ENCODE peak calls at places on chromosomes 2 and 18, in nine cellular contexts. One of them, this sample, is unnamed.

GRCh38 chr2:79114797-79115494 is 5.3 kb upstream of the REG1A start:
- DNase-seq in heart left ventricle: no peak
- DNase-seq in A549: no peak
- DNase-seq in GM12891: no peak
- DNase-seq in sigmoid colon: no peak
- DNase-seq in K562: no peak
- DNase-seq in transverse colon: no peak
- DNase-seq in tibial nerve: no peak
- DNase-seq in ovary: no peak
- DNase-seq in this sample: no peak

GRCh38 chr2:238945433-238946150 is 97.7 kb downstream of the TWIST2 start:
- DNase-seq in heart left ventricle: peak
- DNase-seq in A549: peak
- DNase-seq in GM12891: no peak
- DNase-seq in sigmoid colon: peak
- DNase-seq in K562: peak
- DNase-seq in transverse colon: peak
- DNase-seq in tibial nerve: peak
- DNase-seq in ovary: no peak
- DNase-seq in this sample: peak

GRCh38 chr2:237262838-237263771 is 150.9 kb downstream of the COL6A3 start:
- DNase-seq in heart left ventricle: no peak
- DNase-seq in A549: no peak
- DNase-seq in GM12891: no peak
- DNase-seq in sigmoid colon: no peak
- DNase-seq in K562: no peak
- DNase-seq in transverse colon: no peak
- DNase-seq in tibial nerve: no peak
- DNase-seq in ovary: no peak
- DNase-seq in this sample: no peak

GRCh38 chr2:11750422-11750821 is 4.0 kb downstream of the LPIN1 start:
- DNase-seq in heart left ventricle: no peak
- DNase-seq in A549: no peak
- DNase-seq in GM12891: no peak
- DNase-seq in sigmoid colon: no peak
- DNase-seq in K562: no peak
- DNase-seq in transverse colon: no peak
- DNase-seq in tibial nerve: no peak
- DNase-seq in ovary: no peak
- DNase-seq in this sample: no peak

GRCh38 chr2:214410918-214411554 is at the start of gene VWC2L:
- DNase-seq in heart left ventricle: peak
- DNase-seq in A549: peak
- DNase-seq in GM12891: no peak
- DNase-seq in sigmoid colon: no peak
- DNase-seq in K562: peak
- DNase-seq in transverse colon: peak
- DNase-seq in tibial nerve: peak
- DNase-seq in ovary: peak
- DNase-seq in this sample: peak

GRCh38 chr2:221896505-221897151 is 324.5 kb upstream of the EPHA4 start:
- DNase-seq in heart left ventricle: peak
- DNase-seq in A549: no peak
- DNase-seq in GM12891: no peak
- DNase-seq in sigmoid colon: no peak
- DNase-seq in K562: no peak
- DNase-seq in transverse colon: no peak
- DNase-seq in tibial nerve: no peak
- DNase-seq in ovary: no peak
- DNase-seq in this sample: peak

GRCh38 chr18:11857177-11857887 is 6.1 kb downstream of the CHMP1B start:
- DNase-seq in heart left ventricle: peak
- DNase-seq in A549: peak
- DNase-seq in GM12891: no peak
- DNase-seq in sigmoid colon: peak
- DNase-seq in K562: peak
- DNase-seq in transverse colon: peak
- DNase-seq in tibial nerve: peak
- DNase-seq in ovary: peak
- DNase-seq in this sample: peak

GRCh38 chr2:24182507-24182906 is 7.7 kb downstream of the FAM228A start:
- DNase-seq in heart left ventricle: no peak
- DNase-seq in A549: no peak
- DNase-seq in GM12891: no peak
- DNase-seq in sigmoid colon: no peak
- DNase-seq in K562: no peak
- DNase-seq in transverse colon: no peak
- DNase-seq in tibial nerve: no peak
- DNase-seq in ovary: no peak
- DNase-seq in this sample: no peak

DNA sequence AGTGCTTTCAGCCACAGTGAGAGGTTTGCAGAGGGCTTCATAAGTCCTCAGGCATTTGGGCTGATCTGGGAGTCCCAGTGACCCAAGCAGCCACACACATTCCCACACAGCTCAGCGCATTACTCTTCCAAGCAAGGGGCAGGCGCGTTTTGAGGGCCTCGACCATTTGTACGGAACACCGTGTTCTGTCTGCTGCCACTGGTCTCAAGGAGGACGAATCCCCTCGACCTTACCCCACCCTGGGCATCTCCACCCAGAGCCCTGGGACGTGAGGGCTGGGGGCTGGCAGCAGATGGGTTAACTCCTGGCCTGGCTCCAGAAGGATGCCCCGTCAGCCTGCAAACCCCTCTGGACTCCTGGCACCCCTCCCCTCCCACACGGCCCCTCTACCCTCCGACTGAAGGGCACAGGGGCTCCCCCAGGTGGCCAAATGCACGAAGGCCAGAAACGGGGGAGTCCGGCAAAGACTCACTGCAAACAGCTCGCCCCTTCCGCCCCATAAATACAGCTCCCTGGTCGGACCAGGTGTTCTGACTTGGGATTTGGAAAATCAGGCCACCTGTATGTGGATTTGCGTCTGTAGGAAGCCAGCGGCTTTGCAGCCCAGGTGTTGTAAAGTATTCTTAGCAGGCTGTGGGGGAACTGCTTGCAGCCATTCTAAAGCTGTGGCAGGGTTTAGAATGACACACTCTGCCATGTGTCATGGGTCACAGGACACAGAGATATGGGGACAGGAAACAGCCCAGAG is 33.6 kb upstream of the PTMA start:
- DNase-seq in heart left ventricle: peak
- DNase-seq in A549: peak
- DNase-seq in GM12891: no peak
- DNase-seq in sigmoid colon: peak
- DNase-seq in K562: peak
- DNase-seq in transverse colon: peak
- DNase-seq in tibial nerve: peak
- DNase-seq in ovary: peak
- DNase-seq in this sample: no peak
- TF ChIP-seq POLR2A in heart left ventricle: no peak
- TF ChIP-seq POLR2A in A549: no peak
- TF ChIP-seq POLR2A in GM12891: no peak
- TF ChIP-seq POLR2A in sigmoid colon: no peak
- TF ChIP-seq POLR2A in K562: no peak
- TF ChIP-seq POLR2A in transverse colon: no peak
- TF ChIP-seq POLR2A in tibial nerve: no peak
- TF ChIP-seq POLR2A in ovary: no peak
- TF ChIP-seq POLR2A in this sample: no peak

GRCh38 chr2:85605406-85606115 is 3.1 kb upstream of the TMEM150A start:
- DNase-seq in heart left ventricle: no peak
- DNase-seq in A549: no peak
- DNase-seq in GM12891: no peak
- DNase-seq in sigmoid colon: peak
- DNase-seq in K562: no peak
- DNase-seq in transverse colon: no peak
- DNase-seq in tibial nerve: no peak
- DNase-seq in ovary: no peak
- DNase-seq in this sample: no peak

GRCh38 chr2:85606116-85606455 is 3.6 kb upstream of the TMEM150A start:
- DNase-seq in heart left ventricle: no peak
- DNase-seq in A549: no peak
- DNase-seq in GM12891: no peak
- DNase-seq in sigmoid colon: no peak
- DNase-seq in K562: no peak
- DNase-seq in transverse colon: no peak
- DNase-seq in tibial nerve: no peak
- DNase-seq in ovary: no peak
- DNase-seq in this sample: no peak

GRCh38 chr2:85607268-85608215 is 4.3 kb downstream of the C2orf68 start:
- DNase-seq in heart left ventricle: no peak
- DNase-seq in A549: no peak
- DNase-seq in GM12891: no peak
- DNase-seq in sigmoid colon: peak
- DNase-seq in K562: no peak
- DNase-seq in transverse colon: no peak
- DNase-seq in tibial nerve: no peak
- DNase-seq in ovary: no peak
- DNase-seq in this sample: no peak

GRCh38 chr2:85602476-85603234 is at the start of gene TMEM150A:
- DNase-seq in heart left ventricle: peak
- DNase-seq in A549: peak
- DNase-seq in GM12891: peak
- DNase-seq in sigmoid colon: peak
- DNase-seq in K562: peak
- DNase-seq in transverse colon: peak
- DNase-seq in tibial nerve: peak
- DNase-seq in ovary: peak
- DNase-seq in this sample: peak

DNA sequence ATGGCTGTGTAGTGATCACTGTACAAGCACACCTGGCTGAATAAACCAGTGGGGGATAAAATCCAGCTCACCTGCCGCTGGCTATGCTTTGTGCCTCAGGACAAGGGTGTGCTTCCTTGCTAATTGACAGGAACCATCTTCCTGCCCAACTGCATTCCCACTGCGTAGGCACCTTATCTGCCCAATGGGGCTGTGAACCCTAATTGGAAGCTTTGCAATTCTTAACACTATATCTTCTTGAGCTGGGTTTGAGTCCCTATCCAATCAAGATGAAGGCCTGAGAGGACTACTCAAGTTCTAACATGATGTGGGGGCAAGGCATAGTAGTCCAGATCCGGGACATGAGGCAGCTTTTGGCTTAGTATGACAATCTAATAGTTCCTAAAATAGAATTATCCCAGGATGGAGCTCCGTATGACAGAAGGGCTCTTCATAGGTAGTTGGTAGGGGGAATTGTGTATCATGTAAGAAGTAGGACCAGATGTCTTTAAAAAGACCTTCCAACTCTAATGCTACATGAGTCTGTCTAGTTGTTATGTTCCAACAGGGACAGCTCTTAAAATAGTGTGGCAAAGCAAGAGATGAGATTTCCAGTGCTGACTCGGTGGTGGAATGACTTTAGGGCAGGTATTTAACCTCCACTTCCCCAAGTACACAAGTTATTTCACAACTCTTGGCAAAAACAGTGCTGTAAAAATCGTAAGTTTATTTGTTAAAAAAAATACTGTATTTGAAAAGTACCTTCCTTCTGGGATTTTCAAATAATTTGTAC is 2.3 kb upstream of the TMEM150A start:
- DNase-seq in heart left ventricle: no peak
- DNase-seq in A549: no peak
- DNase-seq in GM12891: no peak
- DNase-seq in sigmoid colon: no peak
- DNase-seq in K562: no peak
- DNase-seq in transverse colon: no peak
- DNase-seq in tibial nerve: no peak
- DNase-seq in ovary: no peak
- DNase-seq in this sample: no peak
- TF ChIP-seq POLR2A in heart left ventricle: no peak
- TF ChIP-seq POLR2A in A549: no peak
- TF ChIP-seq POLR2A in GM12891: peak
- TF ChIP-seq POLR2A in sigmoid colon: no peak
- TF ChIP-seq POLR2A in K562: peak
- TF ChIP-seq POLR2A in transverse colon: no peak
- TF ChIP-seq POLR2A in tibial nerve: no peak
- TF ChIP-seq POLR2A in ovary: no peak
- TF ChIP-seq POLR2A in this sample: no peak

GRCh38 chr2:240564571-240565266 is 3.6 kb upstream of the RNPEPL1 start:
- DNase-seq in heart left ventricle: no peak
- DNase-seq in A549: peak
- DNase-seq in GM12891: no peak
- DNase-seq in sigmoid colon: no peak
- DNase-seq in K562: no peak
- DNase-seq in transverse colon: peak
- DNase-seq in tibial nerve: no peak
- DNase-seq in ovary: peak
- DNase-seq in this sample: no peak

GRCh38 chr2:240567137-240567871 is 980 bp upstream of the RNPEPL1 start:
- DNase-seq in heart left ventricle: no peak
- DNase-seq in A549: no peak
- DNase-seq in GM12891: no peak
- DNase-seq in sigmoid colon: peak
- DNase-seq in K562: no peak
- DNase-seq in transverse colon: peak
- DNase-seq in tibial nerve: no peak
- DNase-seq in ovary: peak
- DNase-seq in this sample: no peak

GRCh38 chr2:240567872-240568677 is at the start of gene RNPEPL1:
- DNase-seq in heart left ventricle: no peak
- DNase-seq in A549: peak
- DNase-seq in GM12891: peak
- DNase-seq in sigmoid colon: peak
- DNase-seq in K562: peak
- DNase-seq in transverse colon: peak
- DNase-seq in tibial nerve: no peak
- DNase-seq in ovary: peak
- DNase-seq in this sample: no peak

GRCh38 chr2:240565267-240566202 is 2.7 kb upstream of the RNPEPL1 start:
- DNase-seq in heart left ventricle: peak
- DNase-seq in A549: peak
- DNase-seq in GM12891: no peak
- DNase-seq in sigmoid colon: peak
- DNase-seq in K562: peak
- DNase-seq in transverse colon: peak
- DNase-seq in tibial nerve: no peak
- DNase-seq in ovary: peak
- DNase-seq in this sample: peak

DNA sequence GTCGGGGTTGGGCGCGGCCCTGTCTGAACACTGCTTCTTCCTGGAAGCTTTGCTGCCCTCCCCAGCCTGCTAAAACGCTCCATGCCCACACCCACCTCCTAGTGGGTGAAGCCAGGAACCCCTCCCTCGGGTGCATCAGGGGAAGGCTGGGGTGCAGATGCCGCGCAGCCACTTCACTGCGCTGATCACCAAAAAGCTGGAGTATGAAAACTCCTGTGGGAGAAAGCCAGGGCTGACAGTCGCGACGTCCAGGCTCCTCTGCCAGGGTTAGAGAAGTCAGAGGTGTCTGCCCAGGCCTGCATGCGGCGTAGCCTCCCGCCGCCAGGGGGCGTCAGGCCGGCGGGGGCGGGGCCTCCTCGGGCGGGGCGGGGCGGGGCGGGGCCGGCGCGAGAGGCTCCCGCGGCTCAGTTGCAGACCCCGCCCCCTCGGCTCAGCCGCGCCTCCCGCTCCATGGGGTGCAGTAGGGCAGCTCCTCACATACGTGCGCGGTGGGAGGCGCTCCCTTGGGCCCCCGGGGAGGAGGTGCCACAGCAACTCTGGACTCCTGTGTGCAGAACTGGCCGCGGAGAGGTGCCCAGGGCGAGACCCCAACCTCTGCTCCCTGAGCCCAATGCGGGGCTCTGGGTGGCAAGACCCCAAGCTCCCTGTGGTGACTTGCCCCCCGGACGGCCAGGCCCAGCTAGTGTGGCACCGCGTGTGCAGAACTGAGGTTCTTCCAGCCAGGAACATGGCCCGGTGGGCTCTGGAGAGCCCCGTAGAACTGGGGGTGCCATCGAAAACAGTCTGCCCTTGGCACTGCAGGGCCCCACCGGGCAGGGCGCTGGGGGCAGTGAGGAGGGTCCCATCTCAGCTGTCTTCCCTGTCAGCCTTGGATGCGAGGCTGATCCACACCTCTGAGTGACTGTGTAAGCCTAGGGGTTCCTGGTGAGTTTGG is 1.8 kb upstream of the RNPEPL1 start:
- DNase-seq in heart left ventricle: peak
- DNase-seq in A549: peak
- DNase-seq in GM12891: peak
- DNase-seq in sigmoid colon: peak
- DNase-seq in K562: peak
- DNase-seq in transverse colon: peak
- DNase-seq in tibial nerve: peak
- DNase-seq in ovary: peak
- DNase-seq in this sample: peak
- TF ChIP-seq POLR2A in heart left ventricle: no peak
- TF ChIP-seq POLR2A in A549: peak
- TF ChIP-seq POLR2A in GM12891: peak
- TF ChIP-seq POLR2A in sigmoid colon: no peak
- TF ChIP-seq POLR2A in K562: peak
- TF ChIP-seq POLR2A in transverse colon: peak
- TF ChIP-seq POLR2A in tibial nerve: peak
- TF ChIP-seq POLR2A in ovary: no peak
- TF ChIP-seq POLR2A in this sample: no peak

GRCh38 chr2:64325852-64326577 is 127.9 kb upstream of the LGALSL start:
- DNase-seq in heart left ventricle: no peak
- DNase-seq in A549: no peak
- DNase-seq in GM12891: peak
- DNase-seq in sigmoid colon: no peak
- DNase-seq in K562: no peak
- DNase-seq in transverse colon: peak
- DNase-seq in tibial nerve: no peak
- DNase-seq in ovary: no peak
- DNase-seq in this sample: no peak

GRCh38 chr2:64326578-64327050 is 127.3 kb upstream of the LGALSL start:
- DNase-seq in heart left ventricle: no peak
- DNase-seq in A549: no peak
- DNase-seq in GM12891: no peak
- DNase-seq in sigmoid colon: no peak
- DNase-seq in K562: no peak
- DNase-seq in transverse colon: no peak
- DNase-seq in tibial nerve: no peak
- DNase-seq in ovary: no peak
- DNase-seq in this sample: no peak

GRCh38 chr2:64327129-64327509 is 126.8 kb upstream of the LGALSL start:
- DNase-seq in heart left ventricle: no peak
- DNase-seq in A549: peak
- DNase-seq in GM12891: no peak
- DNase-seq in sigmoid colon: no peak
- DNase-seq in K562: no peak
- DNase-seq in transverse colon: no peak
- DNase-seq in tibial nerve: no peak
- DNase-seq in ovary: no peak
- DNase-seq in this sample: no peak

GRCh38 chr2:64328415-64328722 is 125.6 kb upstream of the LGALSL start:
- DNase-seq in heart left ventricle: peak
- DNase-seq in A549: no peak
- DNase-seq in GM12891: no peak
- DNase-seq in sigmoid colon: no peak
- DNase-seq in K562: no peak
- DNase-seq in transverse colon: no peak
- DNase-seq in tibial nerve: no peak
- DNase-seq in ovary: no peak
- DNase-seq in this sample: no peak

GRCh38 chr2:64327510-64328414 is 126.2 kb upstream of the LGALSL start:
- DNase-seq in heart left ventricle: peak
- DNase-seq in A549: peak
- DNase-seq in GM12891: no peak
- DNase-seq in sigmoid colon: peak
- DNase-seq in K562: no peak
- DNase-seq in transverse colon: peak
- DNase-seq in tibial nerve: peak
- DNase-seq in ovary: no peak
- DNase-seq in this sample: no peak
- TF ChIP-seq POLR2A in heart left ventricle: no peak
- TF ChIP-seq POLR2A in A549: no peak
- TF ChIP-seq POLR2A in GM12891: no peak
- TF ChIP-seq POLR2A in sigmoid colon: no peak
- TF ChIP-seq POLR2A in K562: no peak
- TF ChIP-seq POLR2A in transverse colon: no peak
- TF ChIP-seq POLR2A in tibial nerve: no peak
- TF ChIP-seq POLR2A in ovary: no peak
- TF ChIP-seq POLR2A in this sample: no peak